ENCODE peak calls at places on chromosomes 5 and 9, in four cellular contexts. T, B, D and A are unnamed samples.

GRCh38 chr5:73180561-73180960 is 7.6 kb downstream of the TMEM174 start:
- DNase-seq in T (no peak), B (peak), D (no peak), A (no peak)

GRCh38 chr9:91092214-91092613 is 269.5 kb downstream of the AUH start:
- DNase-seq in T (no peak), B (no peak), D (no peak), A (no peak)

GRCh38 chr5:73957397-73958001 is 331.5 kb downstream of the ARHGEF28 start:
- DNase-seq in T (no peak), B (peak), D (no peak), A (no peak)

GRCh38 chr5:4020386-4020785 is 424.8 kb downstream of the IRX1 start:
- DNase-seq in T (no peak), B (no peak), D (no peak), A (no peak)

GRCh38 chr5:81965510-81965909 is 6.3 kb upstream of the ATG10 start:
- DNase-seq in T (no peak), B (no peak), D (no peak), A (no peak)

GRCh38 chr9:14670718-14671117 is 22.5 kb downstream of the ZDHHC21 start:
- DNase-seq in T (no peak), B (peak), D (no peak), A (no peak)

GRCh38 chr5:69528015-69528414 is 32.0 kb upstream of the GTF2H2C start:
- DNase-seq in T (no peak), B (no peak), D (no peak), A (no peak)

GRCh38 chr9:117247271-117247670 is 167.6 kb downstream of the ASTN2 start:
- DNase-seq in T (no peak), B (no peak), D (no peak), A (no peak)

GRCh38 chr9:20980713-20981481 is 50.5 kb downstream of the HACD4 start:
- DNase-seq in T (peak), B (peak), D (no peak), A (no peak)

GRCh38 chr5:52705720-52706119 is 82.0 kb upstream of the ITGA1 start:
- DNase-seq in T (no peak), B (no peak), D (no peak), A (no peak)

GRCh38 chr5:132505641-132506040 is 15.1 kb upstream of the IRF1 start:
- DNase-seq in T (no peak), B (no peak), D (no peak), A (no peak)

GRCh38 chr5:140628711-140629110 is 4.3 kb downstream of the CD14 start:
- DNase-seq in T (no peak), B (no peak), D (no peak), A (no peak)

GRCh38 chr5:67085616-67086015 is 111.0 kb downstream of the CD180 start:
- DNase-seq in T (no peak), B (no peak), D (no peak), A (no peak)

GRCh38 chr9:77954018-77954417 is 77.6 kb downstream of the GNAQ start:
- DNase-seq in T (no peak), B (peak), D (no peak), A (no peak)

GRCh38 chr5:134902071-134902801 is 2.7 kb upstream of the PCBD2 start:
- DNase-seq in T (no peak), B (no peak), D (no peak), A (no peak)

GRCh38 chr9:4984171-4984570 is 901 bp upstream of the JAK2 start:
- DNase-seq in T (no peak), B (peak), D (no peak), A (no peak)

GRCh38 chr5:43039468-43040286 is 442 bp downstream of the ANXA2R start:
- DNase-seq in T (no peak), B (peak), D (peak), A (peak)

GRCh38 chr5:34587355-34588241 is 68.5 kb upstream of the RAI14 start:
- DNase-seq in T (no peak), B (peak), D (no peak), A (no peak)

GRCh38 chr5:36875789-36876388 is 680 bp upstream of the NIPBL start:
- DNase-seq in T (no peak), B (peak), D (peak), A (peak)

GRCh38 chr9:16062542-16063240 is 509.8 kb downstream of the CCDC171 start:
- DNase-seq in T (peak), B (peak), D (no peak), A (no peak)

GRCh38 chr9:130830199-130830598 is 4.9 kb upstream of the ABL1 start:
- DNase-seq in T (no peak), B (no peak), D (no peak), A (no peak)

GRCh38 chr9:27483576-27483975 is 40.5 kb upstream of the IFNK start:
- DNase-seq in T (no peak), B (no peak), D (no peak), A (no peak)

DNA sequence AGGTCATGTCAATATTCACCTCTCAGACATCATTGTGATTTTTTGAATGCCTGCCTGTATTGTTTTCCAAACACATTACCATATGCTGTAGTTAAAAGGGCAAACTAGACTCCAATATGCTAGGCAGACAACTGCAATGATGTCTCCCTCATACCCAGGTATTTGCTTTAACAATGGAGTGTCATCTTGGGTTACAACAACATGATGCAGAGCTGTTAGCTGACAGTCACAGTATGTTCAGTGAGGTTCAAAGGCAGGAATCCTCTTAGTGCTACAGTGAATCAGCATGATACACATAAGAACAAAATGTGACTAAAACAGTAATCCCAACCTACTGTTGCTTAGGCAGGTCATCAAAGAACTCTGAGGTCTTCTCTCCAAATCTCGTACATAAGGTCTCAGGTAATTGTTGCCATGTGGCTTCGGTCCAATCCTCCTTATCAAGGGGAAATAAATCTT is 24.0 kb downstream of the OR1J1 start:
- DNase-seq in T (no peak), B (no peak), D (no peak), A (no peak)
- TF ChIP-seq CTCF in T (no peak), B (no peak), D (no peak), A (no peak)

DNA sequence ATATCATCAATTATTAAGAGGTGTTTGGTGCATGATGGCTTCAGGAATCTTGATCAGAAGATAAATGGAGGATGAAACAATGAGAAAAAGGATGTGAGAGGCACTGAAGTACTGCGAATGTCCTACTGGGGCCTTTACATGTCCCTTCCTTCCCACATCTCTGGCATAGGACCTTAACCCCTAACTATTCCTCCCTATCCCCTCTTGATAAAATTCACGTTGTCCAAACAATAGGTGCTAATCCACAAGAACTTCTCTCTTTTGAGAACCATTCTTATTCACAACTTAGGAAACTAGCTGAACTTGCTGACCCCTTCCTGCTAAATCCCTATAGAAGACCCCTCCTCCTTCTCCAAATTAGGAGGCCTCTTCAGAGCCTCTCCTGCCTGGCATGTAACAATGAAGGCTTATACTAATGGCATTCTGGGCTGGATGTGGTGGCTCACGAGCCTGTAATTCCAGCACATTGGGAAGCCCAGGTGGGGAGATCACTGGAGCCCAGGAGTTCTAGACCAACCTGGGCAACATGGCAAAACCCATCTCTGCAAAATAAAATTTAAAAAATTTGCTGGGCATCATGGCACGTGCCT is 276.5 kb upstream of the SMARCA2 start:
- DNase-seq in T (no peak), B (no peak), D (no peak), A (no peak)
- TF ChIP-seq CTCF in T (no peak), B (no peak), D (no peak), A (no peak)

DNA sequence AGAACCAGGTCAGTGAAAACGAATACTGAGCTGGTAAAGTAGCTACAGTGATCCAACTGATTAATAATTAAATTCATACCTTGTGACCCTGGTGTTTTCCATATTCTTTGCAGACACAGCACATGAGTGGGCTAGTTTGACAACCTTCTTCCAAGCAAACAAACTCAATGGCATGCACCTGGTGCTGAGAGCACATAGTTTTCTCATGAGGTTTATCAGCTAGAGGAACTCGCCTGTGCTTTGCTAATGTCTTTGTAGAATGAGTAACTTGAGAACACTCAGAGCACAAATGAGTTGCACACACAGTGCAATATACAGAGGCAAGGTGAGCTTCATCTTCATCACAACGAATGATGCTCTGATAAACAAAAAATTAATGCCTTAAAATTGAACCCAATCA is 12.6 kb downstream of the TRIM23 start:
- DNase-seq in T (no peak), B (peak), D (no peak), A (no peak)
- TF ChIP-seq CTCF in T (no peak), B (no peak), D (no peak), A (no peak)

DNA sequence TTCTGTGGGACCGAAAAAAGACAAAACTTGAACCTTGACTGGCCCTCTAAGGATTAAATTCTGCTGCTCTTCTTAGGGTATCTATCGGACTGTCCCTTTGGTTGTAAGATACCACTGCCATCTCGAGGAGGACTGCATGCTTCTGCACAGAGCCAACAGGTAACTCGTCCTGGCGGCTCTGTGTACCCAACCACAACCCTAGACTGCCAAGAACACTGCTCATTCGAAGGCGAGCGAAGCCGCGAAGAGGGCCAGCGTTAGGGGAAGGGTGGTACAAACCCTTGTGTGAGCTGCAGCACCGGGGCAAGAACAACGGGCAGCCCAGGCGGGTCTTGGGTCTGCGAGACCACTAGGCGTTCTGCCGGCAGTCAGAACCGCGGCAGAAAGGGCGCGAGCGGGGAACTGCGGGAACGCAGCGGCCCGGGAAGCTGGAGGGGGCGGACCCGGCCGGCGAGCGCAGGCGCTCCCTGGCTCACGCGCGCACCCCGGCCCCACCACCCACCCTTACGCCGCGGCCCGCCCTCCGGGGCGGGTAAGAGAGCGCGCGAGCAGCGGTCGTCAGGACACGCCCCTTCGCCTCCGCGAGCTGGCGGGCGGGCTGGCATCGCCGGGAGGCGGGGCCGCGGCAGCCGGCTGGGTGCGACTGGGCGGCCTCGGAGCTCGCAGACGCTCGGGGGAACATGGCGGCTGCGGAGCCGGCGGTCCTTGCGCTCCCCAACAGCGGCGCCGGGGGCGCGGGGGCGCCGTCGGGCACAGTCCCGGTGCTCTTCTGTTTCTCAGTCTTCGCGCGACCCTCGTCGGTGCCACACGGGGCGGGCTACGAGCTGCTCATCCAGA is at the start of gene ISOC1:
- DNase-seq in T (peak), B (peak), D (peak), A (peak)
- TF ChIP-seq CTCF in T (no peak), B (no peak), D (no peak), A (no peak)

GRCh38 chr5:167850901-167851300 is 440.5 kb upstream of the WWC1 start:
- DNase-seq in T (no peak), B (peak), D (no peak), A (no peak)

GRCh38 chr5:167851416-167851815 is 440.0 kb upstream of the WWC1 start:
- DNase-seq in T (no peak), B (peak), D (no peak), A (no peak)

GRCh38 chr5:167853421-167853820 is 438.0 kb upstream of the WWC1 start:
- DNase-seq in T (peak), B (peak), D (no peak), A (no peak)

GRCh38 chr5:167849874-167850273 is 441.6 kb upstream of the WWC1 start:
- DNase-seq in T (no peak), B (no peak), D (no peak), A (no peak)

GRCh38 chr5:167852515-167852914 is 438.9 kb upstream of the WWC1 start:
- DNase-seq in T (no peak), B (no peak), D (no peak), A (no peak)
- TF ChIP-seq CTCF in T (no peak), B (no peak), D (no peak), A (no peak)

GRCh38 chr5:102554728-102555127 is 55.9 kb upstream of the SLCO6A1 start:
- DNase-seq in T (no peak), B (no peak), D (no peak), A (no peak)
- TF ChIP-seq CTCF in T (no peak), B (no peak), D (no peak), A (peak)

DNA sequence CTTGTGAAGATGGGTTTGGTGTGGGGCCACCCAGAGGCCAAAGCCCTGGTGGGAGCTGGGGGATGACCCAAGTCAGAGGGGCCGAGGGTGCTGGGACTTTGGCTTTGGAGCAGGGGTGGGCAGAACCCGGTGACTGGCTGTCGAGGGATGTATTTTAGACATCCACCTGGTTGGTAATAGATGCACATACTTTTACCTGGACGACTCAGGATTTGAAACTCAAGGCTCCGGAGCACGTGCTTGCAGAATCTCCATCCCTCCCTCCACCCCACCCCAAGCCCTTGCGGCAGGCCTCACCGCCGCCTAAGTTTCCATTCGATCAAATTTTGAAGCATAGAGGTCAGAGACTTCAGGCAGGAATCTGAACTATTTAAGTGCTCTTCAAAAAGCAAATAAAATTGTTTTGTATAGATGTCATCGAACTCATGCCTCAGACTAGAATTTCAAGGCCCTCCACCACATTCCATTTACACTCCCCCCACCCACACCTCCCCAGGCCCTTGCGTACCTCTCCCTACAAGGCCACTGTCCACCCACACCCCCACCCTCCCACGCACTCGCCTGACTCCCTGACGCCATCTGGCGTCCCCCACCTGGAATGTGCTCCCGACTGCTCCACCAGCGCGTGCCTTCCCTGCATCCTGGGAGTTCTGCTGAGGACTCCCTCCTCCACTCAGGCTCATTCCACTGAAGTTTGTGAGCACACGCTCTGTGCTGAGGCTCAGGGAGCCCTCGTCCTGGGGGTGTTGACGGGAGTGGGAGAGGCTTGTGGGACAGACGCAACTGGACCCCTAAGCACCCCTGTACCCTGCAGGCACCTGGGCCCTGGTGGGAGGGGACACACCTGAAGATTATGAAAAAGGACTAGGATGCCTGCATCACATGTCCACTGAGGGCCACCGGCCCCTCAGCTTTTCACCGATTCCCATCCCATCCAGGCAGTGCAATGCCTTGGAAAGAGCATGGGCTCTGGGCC is 56.4 kb upstream of the RPL26L1 start:
- DNase-seq in T (peak), B (peak), D (peak), A (peak)
- TF ChIP-seq CTCF in T (peak), B (peak), D (peak), A (peak)

GRCh38 chr5:15992918-15993317 is 186.7 kb downstream of the MARCHF11 start:
- DNase-seq in T (no peak), B (peak), D (no peak), A (no peak)
- TF ChIP-seq CTCF in T (no peak), B (peak), D (no peak), A (no peak)